ENCODE peak calls at places on chromosome 17, in five cellular contexts. B is skeletal muscle cell, Z is HAP-1, F is adipocyte, M is lower leg skin. T is an unnamed sample.
A peak's percentile ranks its signal among the peaks of the same experiment; 100 is the strongest.

GRCh38 chr17:60676758-60677307 is 818 bp upstream of the BCAS3 start:
- DNase-seq in Z (no peak), M (no peak), F (no peak), B (no peak), T (no peak)

GRCh38 chr17:31508310-31509094 is 117.0 kb downstream of the RAB11FIP4 start:
- DNase-seq in M (no peak), B (no peak), F (no peak), Z (no peak), T (peak; percentile 8)

GRCh38 chr17:332023-332422 is 20.6 kb downstream of the RPH3AL start:
- DNase-seq in Z (no peak), M (no peak), B (no peak), F (no peak), T (no peak)

GRCh38 chr17:39666231-39666600 is 1.1 kb downstream of the TCAP start:
- DNase-seq in B (no peak), M (no peak), Z (no peak), F (no peak), T (no peak)

GRCh38 chr17:35141681-35142466 is at the start of gene NLE1:
- DNase-seq in F (peak; percentile 86), B (peak; percentile 54), M (peak; percentile 56), Z (peak; percentile 90), T (peak; percentile 74)

GRCh38 chr17:38967290-38967738 is at the start of gene FBXO47:
- DNase-seq in M (peak; percentile 91), Z (peak; percentile 71), F (peak; percentile 3), B (peak; percentile 45), T (peak; percentile 38)

GRCh38 chr17:47660064-47660492 is 10.4 kb downstream of the KPNB1 start:
- DNase-seq in Z (no peak), M (no peak), B (no peak), F (no peak), T (no peak)

GRCh38 chr17:77248216-77249054 is 107.7 kb downstream of the SEC14L1 start:
- DNase-seq in F (no peak), Z (no peak), M (no peak), B (no peak), T (no peak)

GRCh38 chr17:54754560-54754959 is 146.1 kb upstream of the TOM1L1 start:
- DNase-seq in F (no peak), M (no peak), B (no peak), Z (peak; percentile 57), T (no peak)

GRCh38 chr17:77995146-77995852 is 36.8 kb downstream of the TNRC6C start:
- DNase-seq in F (no peak), Z (no peak), M (no peak), B (no peak), T (no peak)

GRCh38 chr17:1150863-1151685 is 28.7 kb downstream of the ABR start:
- DNase-seq in B (no peak), M (no peak), F (no peak), Z (no peak), T (no peak)

GRCh38 chr17:28204751-28205150 is 114.2 kb upstream of the TMEM97 start:
- DNase-seq in M (no peak), B (no peak), Z (no peak), F (no peak), T (peak; percentile 54)

GRCh38 chr17:44906010-44906646 is 6.9 kb upstream of the EFTUD2 start:
- DNase-seq in Z (no peak), B (peak; percentile 81), F (peak; percentile 58), M (no peak), T (peak; percentile 96)

GRCh38 chr17:39132192-39132600 is 19.2 kb downstream of the PLXDC1 start:
- DNase-seq in Z (no peak), M (no peak), B (peak; percentile 58), F (peak; percentile 87), T (peak; percentile 86)

GRCh38 chr17:58247511-58248363 is 9.4 kb downstream of the LPO start:
- DNase-seq in F (no peak), Z (no peak), M (peak; percentile 9), B (no peak), T (no peak)

GRCh38 chr17:39640493-39641118 is 3.7 kb downstream of the STARD3 start:
- DNase-seq in M (no peak), B (no peak), F (no peak), Z (no peak), T (no peak)

GRCh38 chr17:59786536-59787319 is 79.3 kb downstream of the VMP1 start:
- DNase-seq in F (peak; percentile 97), B (peak; percentile 99), M (peak; percentile 84), Z (peak; percentile 67), T (peak; percentile 100)

GRCh38 chr17:50955160-50955559 is 89.0 kb upstream of the TOB1 start:
- DNase-seq in F (no peak), B (no peak), M (no peak), Z (no peak), T (no peak)